ENCODE peak calls at places on chromosomes 4 and X, in five cellular contexts. D is cardiac muscle cell, N is fibroblast of pulmonary artery, J is lower lobe of right lung, K is fibroblast of lung. C is an unnamed sample.

GRCh38 chrX:107619836-107620235 is 8.5 kb upstream of the PRPS1 start:
- DNase-seq in D (no peak), N (peak), J (no peak), K (no peak), C (no peak)

GRCh38 chrX:19879742-19880378 is 7.5 kb downstream of the SH3KBP1 start:
- DNase-seq in D (no peak), N (no peak), J (no peak), K (no peak), C (no peak)

GRCh38 chrX:11770320-11770719 is 12.3 kb downstream of the MSL3 start:
- DNase-seq in D (peak), N (peak), J (peak), K (peak), C (peak)

GRCh38 chr4:55808187-55808586 is 11.4 kb upstream of the EXOC1L start:
- DNase-seq in D (peak), N (no peak), J (no peak), K (no peak), C (no peak)

GRCh38 chr4:130172156-130172555 is 1076.2 kb downstream of the C4orf33 start:
- DNase-seq in D (no peak), N (no peak), J (no peak), K (no peak), C (peak)

GRCh38 chr4:124641715-124642380 is 70.7 kb downstream of the ANKRD50 start:
- DNase-seq in D (no peak), N (peak), J (no peak), K (peak), C (peak)

GRCh38 chrX:78092296-78092695 is 11.8 kb upstream of the PGK1 start:
- DNase-seq in D (peak), N (peak), J (no peak), K (peak), C (peak)

GRCh38 chrX:40543661-40544328 is 37.0 kb upstream of the ATP6AP2 start:
- DNase-seq in D (peak), N (peak), J (no peak), K (peak), C (peak)

GRCh38 chr4:7473096-7473495 is 38.4 kb upstream of the PSAPL1 start:
- DNase-seq in D (no peak), N (no peak), J (no peak), K (no peak), C (no peak)

GRCh38 chr4:78325244-78326187 is 226.1 kb upstream of the ANXA3 start:
- DNase-seq in D (no peak), N (no peak), J (no peak), K (no peak), C (no peak)

GRCh38 chr4:186807809-186808634 is 84.4 kb upstream of the FAT1 start:
- DNase-seq in D (no peak), N (no peak), J (no peak), K (peak), C (peak)

GRCh38 chr4:3489451-3489962 is 26.4 kb downstream of the DOK7 start:
- DNase-seq in D (no peak), N (no peak), J (no peak), K (no peak), C (no peak)

GRCh38 chr4:147078875-147079658 is 133.4 kb upstream of the TTC29 start:
- DNase-seq in D (peak), N (peak), J (no peak), K (peak), C (no peak)

GRCh38 chrX:129958814-129959492 is 23.5 kb upstream of the BCORL1 start:
- DNase-seq in D (no peak), N (no peak), J (no peak), K (no peak), C (no peak)

DNA sequence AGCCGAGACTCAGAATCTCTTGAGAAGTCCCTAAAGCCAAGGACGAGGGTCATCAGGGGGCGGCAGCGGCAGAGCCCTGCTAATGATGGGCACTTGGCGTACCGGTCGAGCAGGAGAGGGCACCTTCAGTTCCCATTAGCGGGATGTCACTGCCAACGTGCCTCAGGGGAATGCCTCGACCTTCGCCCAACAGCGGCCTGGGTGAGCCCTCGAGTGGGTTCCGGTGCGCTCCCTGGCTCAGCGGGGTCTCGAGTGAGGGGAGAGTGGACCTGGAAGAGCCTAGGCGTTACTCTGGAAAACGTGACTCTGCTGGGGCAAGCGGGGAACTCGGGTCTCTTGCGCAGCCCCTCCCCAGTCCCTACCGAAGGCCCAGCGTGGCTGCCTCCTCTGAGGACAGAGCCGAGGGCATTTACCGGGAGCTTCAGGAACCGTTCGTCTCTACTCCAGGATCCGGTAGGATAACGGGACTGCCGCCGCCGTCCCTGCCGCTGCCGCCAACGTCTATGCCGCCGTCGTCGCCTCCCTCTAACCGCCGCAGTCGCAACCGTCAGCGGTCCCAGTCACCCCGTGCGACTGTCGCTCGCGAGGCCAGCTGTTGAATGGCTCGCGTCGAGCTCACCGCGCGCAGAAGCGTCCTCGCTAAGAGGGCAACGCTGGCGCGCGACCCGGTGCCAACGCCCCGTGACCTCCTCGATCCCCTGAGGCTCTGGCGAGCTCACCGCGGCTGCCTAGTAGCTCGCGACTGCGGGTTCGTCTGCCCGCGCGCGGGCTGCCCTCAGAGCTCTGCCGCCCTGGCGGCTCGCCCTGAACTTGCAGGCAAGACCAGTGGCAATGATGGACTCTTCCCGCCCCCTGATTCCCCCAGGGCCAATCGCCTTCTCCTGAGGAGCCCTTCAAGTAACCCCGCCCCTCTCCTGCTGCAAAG is 37.1 kb downstream of the PGRMC1 start:
- DNase-seq in D (peak), N (peak), J (peak), K (peak), C (peak)
- TF ChIP-seq CTCF in D (peak), N (peak), J (no peak), K (no peak), C (peak)

GRCh38 chrX:1466971-1467561 is 14.4 kb upstream of the ASMTL start:
- DNase-seq in D (no peak), N (no peak), J (no peak), K (no peak), C (no peak)
- H3K4me3 ChIP-seq in D (no peak), N (no peak), J (peak), K (no peak), C (no peak)

DNA sequence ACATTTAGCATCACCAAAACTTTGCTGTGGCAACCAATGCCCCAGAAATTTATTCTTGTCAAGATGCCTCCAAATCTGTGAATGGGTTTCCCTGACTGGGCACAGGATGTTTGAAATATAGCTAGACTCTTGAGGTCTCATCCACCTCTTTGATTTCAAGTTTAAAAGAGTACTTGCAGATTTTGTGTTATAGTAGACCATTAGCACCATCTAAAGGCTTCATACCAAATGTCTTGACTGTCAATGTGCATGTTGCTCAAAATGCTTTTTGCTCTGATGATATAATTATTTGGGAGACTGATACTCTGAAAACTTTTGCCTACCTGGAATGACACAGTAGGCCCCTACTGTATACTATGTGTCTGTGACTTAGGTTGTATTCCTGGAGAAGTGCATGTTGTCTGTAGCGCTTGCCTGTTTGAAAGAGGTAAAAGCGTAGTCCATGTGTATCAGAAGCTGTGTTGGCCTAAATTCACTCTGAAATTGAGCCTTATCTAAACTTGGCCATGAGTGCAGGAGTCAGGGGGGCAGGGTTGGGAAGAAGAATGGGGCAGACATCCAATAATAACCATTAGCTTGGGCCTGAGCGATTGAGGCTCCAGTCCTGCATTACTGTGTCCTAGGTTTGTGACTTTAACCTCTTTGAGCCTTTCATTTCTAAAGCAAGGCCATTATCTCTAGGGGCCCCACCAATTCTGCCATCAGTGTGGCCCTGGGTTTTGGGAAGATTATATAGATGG is 33.8 kb downstream of the NDP start:
- DNase-seq in D (no peak), N (peak), J (no peak), K (peak), C (peak)
- TF ChIP-seq CTCF in D (peak), N (no peak), J (no peak), K (no peak), C (no peak)

DNA sequence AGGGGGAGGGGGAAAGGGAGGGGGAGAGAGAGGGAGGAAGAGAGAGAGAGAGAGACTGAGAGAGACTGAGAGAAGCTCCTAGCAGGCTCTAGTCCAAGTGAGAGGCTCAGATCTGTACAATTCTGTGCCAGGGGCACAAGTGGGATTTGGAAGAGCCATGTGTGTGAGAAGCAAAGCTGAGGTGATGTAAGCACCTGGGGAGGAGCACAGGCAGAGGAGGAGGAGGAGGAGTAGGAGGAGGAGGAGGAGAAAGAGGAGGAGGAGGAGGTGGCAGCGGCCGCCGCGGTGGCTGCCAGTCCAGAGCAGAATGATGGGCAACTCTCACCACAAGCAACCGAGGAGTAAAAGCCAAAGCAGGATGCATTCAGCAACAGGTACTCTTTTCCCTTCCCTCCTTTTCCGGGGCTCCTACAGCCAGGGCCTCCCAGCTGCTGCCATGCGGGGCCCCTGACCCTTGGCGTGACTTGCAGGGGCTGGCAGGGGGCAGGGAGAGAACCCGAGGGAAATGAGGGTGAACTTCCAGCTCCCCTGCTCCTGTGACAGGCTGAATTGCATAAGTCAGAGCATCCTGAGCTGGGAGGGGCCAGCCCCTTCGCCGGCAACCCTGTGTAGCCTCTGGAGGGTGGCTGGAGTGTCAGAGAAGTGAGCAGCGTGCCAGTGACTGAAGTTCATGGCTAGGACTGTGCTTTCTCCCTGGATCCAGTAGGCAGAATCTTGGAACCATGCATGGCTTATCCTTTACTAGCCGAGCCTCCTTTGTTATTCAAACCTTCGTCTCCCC is 62.1 kb downstream of the RTL5 start:
- DNase-seq in D (no peak), N (no peak), J (no peak), K (no peak), C (no peak)
- H3K4me3 ChIP-seq in D (peak), N (no peak), J (no peak), K (no peak), C (no peak)

GRCh38 chrX:148417934-148418333 is 82.5 kb upstream of the AFF2 start:
- DNase-seq in D (no peak), N (no peak), J (no peak), K (peak), C (peak)
- TF ChIP-seq CTCF in D (no peak), N (no peak), J (no peak), K (no peak), C (no peak)

DNA sequence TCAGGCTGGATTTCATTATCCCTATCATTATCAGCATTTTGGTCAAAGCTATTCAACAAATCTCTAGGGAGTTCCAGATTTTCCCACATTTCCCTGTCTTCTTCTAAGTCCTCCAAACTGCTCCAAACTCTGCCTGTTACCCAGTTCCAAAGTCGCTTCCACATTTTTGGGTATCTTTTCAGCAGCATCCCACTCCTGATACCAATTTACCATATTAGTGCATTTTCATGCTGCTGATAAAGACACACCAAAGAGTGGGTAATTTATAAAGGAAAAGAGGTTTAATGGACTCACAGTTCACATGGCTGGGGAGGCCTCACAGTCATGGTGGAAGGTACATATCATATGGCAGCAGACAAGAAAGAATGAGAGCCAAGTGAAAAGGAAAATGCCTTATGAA is 132.8 kb upstream of the SLC7A11 start:
- DNase-seq in D (no peak), N (no peak), J (no peak), K (no peak), C (no peak)
- H3K4me3 ChIP-seq in D (no peak), N (no peak), J (no peak), K (no peak), C (no peak)

GRCh38 chr4:182604953-182605352 is 312.2 kb downstream of the DCTD start:
- DNase-seq in D (no peak), N (peak), J (no peak), K (peak), C (peak)
- TF ChIP-seq CTCF in D (no peak), N (no peak), J (no peak), K (no peak), C (no peak)

C was measured in astrocyte of the spinal cord.